ENCODE peak calls at places on chromosomes 3 and 15, in five cellular contexts. One of them, this sample, is unnamed.

GRCh38 chr3:53159415-53160135 is 1.4 kb upstream of the PRKCD start:
- DNase-seq in CD8-positive, alpha-beta memory T cell: no peak
- DNase-seq in adrenal gland: no peak
- DNase-seq in iPS DF 6.9: no peak
- DNase-seq in neuronal stem cell: no peak
- DNase-seq in this sample: no peak

GRCh38 chr3:120284702-120285507 is at the start of gene GPR156:
- DNase-seq in CD8-positive, alpha-beta memory T cell: no peak
- DNase-seq in neuronal stem cell: no peak
- DNase-seq in adrenal gland: peak
- DNase-seq in iPS DF 6.9: no peak
- DNase-seq in this sample: no peak

GRCh38 chr15:57280464-57280863 is 95.8 kb upstream of the CGNL1 start:
- DNase-seq in adrenal gland: no peak
- DNase-seq in CD8-positive, alpha-beta memory T cell: no peak
- DNase-seq in iPS DF 6.9: no peak
- DNase-seq in neuronal stem cell: no peak
- DNase-seq in this sample: no peak

GRCh38 chr15:96851613-96852012 is 521.1 kb downstream of the NR2F2 start:
- DNase-seq in CD8-positive, alpha-beta memory T cell: no peak
- DNase-seq in neuronal stem cell: no peak
- DNase-seq in iPS DF 6.9: no peak
- DNase-seq in adrenal gland: peak
- DNase-seq in this sample: no peak

GRCh38 chr3:109563149-109563548 is 225.8 kb upstream of the DPPA4 start:
- DNase-seq in adrenal gland: no peak
- DNase-seq in neuronal stem cell: no peak
- DNase-seq in CD8-positive, alpha-beta memory T cell: peak
- DNase-seq in iPS DF 6.9: no peak
- DNase-seq in this sample: no peak

GRCh38 chr3:30502742-30503073 is 103.7 kb upstream of the TGFBR2 start:
- DNase-seq in adrenal gland: no peak
- DNase-seq in CD8-positive, alpha-beta memory T cell: no peak
- DNase-seq in iPS DF 6.9: no peak
- DNase-seq in neuronal stem cell: no peak
- DNase-seq in this sample: no peak

GRCh38 chr15:69766156-69766555 is 313.5 kb downstream of the RPLP1 start:
- DNase-seq in CD8-positive, alpha-beta memory T cell: no peak
- DNase-seq in adrenal gland: no peak
- DNase-seq in neuronal stem cell: no peak
- DNase-seq in iPS DF 6.9: no peak
- DNase-seq in this sample: no peak

GRCh38 chr3:129913618-129914017 is 20.1 kb upstream of the TMCC1 start:
- DNase-seq in adrenal gland: no peak
- DNase-seq in CD8-positive, alpha-beta memory T cell: no peak
- DNase-seq in neuronal stem cell: no peak
- DNase-seq in iPS DF 6.9: no peak
- DNase-seq in this sample: no peak

GRCh38 chr15:59689626-59690236 is 611 bp upstream of the BNIP2 start:
- DNase-seq in neuronal stem cell: peak
- DNase-seq in CD8-positive, alpha-beta memory T cell: peak
- DNase-seq in iPS DF 6.9: peak
- DNase-seq in adrenal gland: peak
- DNase-seq in this sample: no peak

GRCh38 chr15:38535451-38536200 is 29.0 kb downstream of the RASGRP1 start:
- DNase-seq in adrenal gland: no peak
- DNase-seq in iPS DF 6.9: no peak
- DNase-seq in CD8-positive, alpha-beta memory T cell: no peak
- DNase-seq in neuronal stem cell: no peak
- DNase-seq in this sample: no peak

GRCh38 chr15:42619641-42620371 is 44.4 kb downstream of the STARD9 start:
- DNase-seq in adrenal gland: no peak
- DNase-seq in CD8-positive, alpha-beta memory T cell: no peak
- DNase-seq in iPS DF 6.9: peak
- DNase-seq in neuronal stem cell: peak
- DNase-seq in this sample: no peak

GRCh38 chr3:77188210-77188609 is 148.3 kb downstream of the ROBO2 start:
- DNase-seq in CD8-positive, alpha-beta memory T cell: no peak
- DNase-seq in adrenal gland: no peak
- DNase-seq in neuronal stem cell: no peak
- DNase-seq in iPS DF 6.9: no peak
- DNase-seq in this sample: no peak

GRCh38 chr3:31361391-31362273 is 171.1 kb upstream of the STT3B start:
- DNase-seq in neuronal stem cell: peak
- DNase-seq in CD8-positive, alpha-beta memory T cell: no peak
- DNase-seq in iPS DF 6.9: no peak
- DNase-seq in adrenal gland: no peak
- DNase-seq in this sample: no peak

GRCh38 chr15:92077353-92078080 is 224.0 kb downstream of the SLCO3A1 start:
- DNase-seq in adrenal gland: peak
- DNase-seq in CD8-positive, alpha-beta memory T cell: peak
- DNase-seq in iPS DF 6.9: peak
- DNase-seq in neuronal stem cell: peak
- DNase-seq in this sample: no peak

GRCh38 chr15:60115579-60116415 is 111.7 kb downstream of the FOXB1 start:
- DNase-seq in CD8-positive, alpha-beta memory T cell: no peak
- DNase-seq in neuronal stem cell: no peak
- DNase-seq in adrenal gland: no peak
- DNase-seq in iPS DF 6.9: no peak
- DNase-seq in this sample: no peak

GRCh38 chr15:90336705-90337141 is 15.4 kb upstream of the ZNF774 start:
- DNase-seq in neuronal stem cell: no peak
- DNase-seq in iPS DF 6.9: no peak
- DNase-seq in adrenal gland: no peak
- DNase-seq in CD8-positive, alpha-beta memory T cell: no peak
- DNase-seq in this sample: no peak

GRCh38 chr3:94716326-94717018 is 653.6 kb downstream of the NSUN3 start:
- DNase-seq in adrenal gland: no peak
- DNase-seq in neuronal stem cell: no peak
- DNase-seq in CD8-positive, alpha-beta memory T cell: no peak
- DNase-seq in iPS DF 6.9: no peak
- DNase-seq in this sample: no peak

GRCh38 chr3:41956574-41956973 is 5.3 kb downstream of the ULK4 start:
- DNase-seq in neuronal stem cell: no peak
- DNase-seq in iPS DF 6.9: no peak
- DNase-seq in adrenal gland: no peak
- DNase-seq in CD8-positive, alpha-beta memory T cell: no peak
- DNase-seq in this sample: no peak

GRCh38 chr3:64361962-64362735 is 136.9 kb upstream of the PRICKLE2 start:
- DNase-seq in CD8-positive, alpha-beta memory T cell: no peak
- DNase-seq in adrenal gland: no peak
- DNase-seq in iPS DF 6.9: no peak
- DNase-seq in neuronal stem cell: no peak
- DNase-seq in this sample: no peak

GRCh38 chr3:10561942-10562565 is 56.7 kb upstream of the ATP2B2 start:
- DNase-seq in CD8-positive, alpha-beta memory T cell: no peak
- DNase-seq in adrenal gland: no peak
- DNase-seq in neuronal stem cell: no peak
- DNase-seq in iPS DF 6.9: no peak
- DNase-seq in this sample: no peak

GRCh38 chr3:67076607-67077006 is 78.5 kb downstream of the KBTBD8 start:
- DNase-seq in CD8-positive, alpha-beta memory T cell: no peak
- DNase-seq in adrenal gland: no peak
- DNase-seq in neuronal stem cell: no peak
- DNase-seq in iPS DF 6.9: no peak
- DNase-seq in this sample: no peak

GRCh38 chr15:100005013-100005412 is 271.8 kb upstream of the LYSMD4 start:
- DNase-seq in adrenal gland: no peak
- DNase-seq in neuronal stem cell: no peak
- DNase-seq in CD8-positive, alpha-beta memory T cell: no peak
- DNase-seq in iPS DF 6.9: no peak
- DNase-seq in this sample: no peak

DNA sequence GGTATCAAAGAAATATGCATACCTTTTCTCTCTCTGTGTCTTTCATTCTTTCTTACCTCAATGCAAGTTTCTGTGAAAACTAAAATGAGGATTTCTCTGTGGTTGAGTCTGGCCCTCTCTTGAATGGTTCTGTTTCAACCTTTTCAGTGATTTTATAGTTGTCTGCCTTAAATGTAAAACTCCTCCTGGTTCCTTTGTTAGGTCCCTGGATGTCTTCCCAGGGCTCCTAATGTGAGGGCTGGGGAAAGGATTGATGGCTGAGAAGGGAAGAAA is 90.6 kb upstream of the GRM7 start:
- DNase-seq in CD8-positive, alpha-beta memory T cell: no peak
- DNase-seq in neuronal stem cell: peak
- DNase-seq in iPS DF 6.9: no peak
- DNase-seq in adrenal gland: no peak
- DNase-seq in this sample: no peak
- H3K4me3 ChIP-seq in CD8-positive, alpha-beta memory T cell: no peak
- H3K4me3 ChIP-seq in neuronal stem cell: no peak
- H3K4me3 ChIP-seq in iPS DF 6.9: no peak
- H3K4me3 ChIP-seq in adrenal gland: no peak
- H3K4me3 ChIP-seq in this sample: no peak

DNA sequence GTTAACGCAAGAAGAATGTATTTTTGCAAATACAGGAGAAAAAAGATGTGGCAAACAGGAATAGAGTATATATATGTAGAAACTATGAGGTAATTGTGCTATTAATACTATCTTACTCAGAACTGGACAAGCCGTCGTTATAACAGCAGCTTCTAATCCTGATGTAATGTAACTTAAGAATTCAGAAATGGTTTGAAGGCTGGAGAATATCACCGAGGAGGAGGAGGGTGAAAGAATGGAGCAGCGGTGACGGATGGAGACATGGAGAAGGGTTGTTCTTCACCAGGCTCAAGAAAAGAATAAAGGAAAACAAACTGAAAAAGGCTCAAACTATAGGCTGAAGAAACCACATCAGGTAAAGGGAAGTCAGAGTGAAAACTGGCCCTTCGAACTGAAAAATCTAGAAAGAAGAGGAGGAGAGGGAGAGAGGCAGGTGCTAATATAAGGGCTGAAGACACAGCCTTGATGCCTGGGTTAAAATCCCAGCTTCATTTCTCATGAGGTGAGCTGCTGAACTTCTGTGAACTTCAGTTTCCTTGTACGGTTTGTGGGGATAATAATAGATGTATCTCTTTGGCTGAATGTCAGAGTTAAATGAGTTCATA is 44.0 kb downstream of the GOLIM4 start:
- DNase-seq in adrenal gland: no peak
- DNase-seq in iPS DF 6.9: no peak
- DNase-seq in CD8-positive, alpha-beta memory T cell: no peak
- DNase-seq in neuronal stem cell: no peak
- DNase-seq in this sample: no peak
- H3K4me3 ChIP-seq in adrenal gland: no peak
- H3K4me3 ChIP-seq in iPS DF 6.9: no peak
- H3K4me3 ChIP-seq in CD8-positive, alpha-beta memory T cell: no peak
- H3K4me3 ChIP-seq in neuronal stem cell: no peak
- H3K4me3 ChIP-seq in this sample: no peak

DNA sequence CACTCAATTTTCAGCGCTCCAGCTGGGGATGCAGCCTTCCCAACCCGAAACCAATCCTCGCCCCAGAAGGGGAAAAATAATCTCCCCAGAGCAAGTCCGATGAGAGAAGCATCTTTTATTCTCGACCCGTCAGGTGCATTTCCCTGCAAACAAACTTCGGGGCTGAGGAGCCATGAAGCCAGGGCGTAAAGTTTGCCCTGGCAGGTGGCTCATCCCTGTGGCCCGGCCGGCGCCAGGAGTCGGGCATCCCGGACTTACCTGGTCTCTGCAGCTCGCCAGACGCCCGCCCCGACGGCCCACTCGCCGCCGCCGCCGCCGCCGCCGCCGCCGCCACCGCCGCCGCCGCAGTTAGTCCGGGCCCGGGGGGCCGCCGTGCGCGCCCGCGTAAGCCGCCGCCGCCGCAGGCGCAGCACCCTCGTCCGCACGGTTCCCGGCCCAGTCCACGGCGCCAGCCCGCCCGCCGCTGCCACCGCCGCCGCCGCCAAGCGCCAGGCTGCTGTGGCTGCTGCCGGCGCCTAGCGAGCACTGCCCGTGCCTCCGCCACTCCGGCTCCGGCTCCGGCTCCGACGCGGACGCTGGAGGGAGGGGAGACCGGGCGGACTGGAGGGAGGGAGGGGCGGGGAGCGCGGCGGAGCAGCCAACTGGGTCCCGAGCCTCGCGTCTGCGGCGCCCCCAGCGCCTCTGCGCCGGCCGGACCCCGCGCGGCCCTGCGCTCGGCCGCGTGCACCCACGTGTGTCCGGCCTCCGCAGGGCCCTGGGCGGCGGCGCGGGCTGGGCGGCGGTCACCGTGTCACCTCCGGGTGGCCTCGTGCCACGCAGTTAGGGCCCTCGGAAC is at the start of gene CNTN3:
- DNase-seq in adrenal gland: no peak
- DNase-seq in CD8-positive, alpha-beta memory T cell: no peak
- DNase-seq in neuronal stem cell: peak
- DNase-seq in iPS DF 6.9: peak
- DNase-seq in this sample: no peak
- H3K4me3 ChIP-seq in adrenal gland: no peak
- H3K4me3 ChIP-seq in CD8-positive, alpha-beta memory T cell: no peak
- H3K4me3 ChIP-seq in neuronal stem cell: peak
- H3K4me3 ChIP-seq in iPS DF 6.9: peak
- H3K4me3 ChIP-seq in this sample: no peak

GRCh38 chr3:133747373-133747772 is 1.2 kb downstream of the TF start:
- DNase-seq in iPS DF 6.9: no peak
- DNase-seq in CD8-positive, alpha-beta memory T cell: no peak
- DNase-seq in adrenal gland: no peak
- DNase-seq in neuronal stem cell: no peak
- DNase-seq in this sample: no peak
- H3K4me3 ChIP-seq in iPS DF 6.9: no peak
- H3K4me3 ChIP-seq in CD8-positive, alpha-beta memory T cell: no peak
- H3K4me3 ChIP-seq in adrenal gland: no peak
- H3K4me3 ChIP-seq in neuronal stem cell: no peak
- H3K4me3 ChIP-seq in this sample: no peak

GRCh38 chr15:45544266-45545023 is 21.9 kb upstream of the SLC30A4 start:
- DNase-seq in adrenal gland: no peak
- DNase-seq in neuronal stem cell: no peak
- DNase-seq in CD8-positive, alpha-beta memory T cell: no peak
- DNase-seq in iPS DF 6.9: no peak
- DNase-seq in this sample: no peak
- H3K4me3 ChIP-seq in adrenal gland: no peak
- H3K4me3 ChIP-seq in neuronal stem cell: no peak
- H3K4me3 ChIP-seq in CD8-positive, alpha-beta memory T cell: no peak
- H3K4me3 ChIP-seq in iPS DF 6.9: no peak
- H3K4me3 ChIP-seq in this sample: no peak

GRCh38 chr3:29285356-29286070 is 4.6 kb downstream of the RBMS3 start:
- DNase-seq in adrenal gland: no peak
- DNase-seq in neuronal stem cell: no peak
- DNase-seq in iPS DF 6.9: no peak
- DNase-seq in CD8-positive, alpha-beta memory T cell: no peak
- DNase-seq in this sample: peak
- H3K4me3 ChIP-seq in adrenal gland: peak
- H3K4me3 ChIP-seq in neuronal stem cell: no peak
- H3K4me3 ChIP-seq in iPS DF 6.9: no peak
- H3K4me3 ChIP-seq in CD8-positive, alpha-beta memory T cell: no peak
- H3K4me3 ChIP-seq in this sample: peak

DNA sequence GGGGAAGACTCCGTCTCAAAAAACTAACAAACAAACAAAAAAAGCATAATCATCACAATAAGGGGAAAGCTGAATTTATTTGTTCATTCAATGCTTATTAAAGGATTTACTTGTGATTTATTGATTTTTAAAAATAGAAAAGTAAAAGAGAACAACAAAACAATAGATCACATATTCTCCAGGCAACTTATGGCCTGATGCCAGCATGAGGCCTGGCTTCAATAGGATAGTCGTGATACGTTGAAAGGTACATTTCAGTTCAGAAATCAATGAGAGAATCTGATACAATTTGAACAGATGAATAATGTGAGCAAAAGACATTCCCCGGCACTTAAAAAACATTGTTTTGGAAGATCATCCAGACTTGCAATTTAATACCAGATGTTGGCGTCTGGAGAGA is 230.4 kb upstream of the HES1 start:
- DNase-seq in CD8-positive, alpha-beta memory T cell: no peak
- DNase-seq in neuronal stem cell: no peak
- DNase-seq in iPS DF 6.9: no peak
- DNase-seq in adrenal gland: no peak
- DNase-seq in this sample: no peak
- H3K4me3 ChIP-seq in CD8-positive, alpha-beta memory T cell: no peak
- H3K4me3 ChIP-seq in neuronal stem cell: no peak
- H3K4me3 ChIP-seq in iPS DF 6.9: no peak
- H3K4me3 ChIP-seq in adrenal gland: no peak
- H3K4me3 ChIP-seq in this sample: no peak

GRCh38 chr3:122893282-122893681 is 98.4 kb downstream of the SLC49A4 start:
- DNase-seq in CD8-positive, alpha-beta memory T cell: no peak
- DNase-seq in neuronal stem cell: no peak
- DNase-seq in adrenal gland: no peak
- DNase-seq in iPS DF 6.9: no peak
- DNase-seq in this sample: no peak
- H3K4me3 ChIP-seq in CD8-positive, alpha-beta memory T cell: no peak
- H3K4me3 ChIP-seq in neuronal stem cell: no peak
- H3K4me3 ChIP-seq in adrenal gland: no peak
- H3K4me3 ChIP-seq in iPS DF 6.9: no peak
- H3K4me3 ChIP-seq in this sample: no peak

This sample was measured in SK-N-MC.